ENCODE peak calls at places on chromosomes 1 and 21, in five cellular contexts. One of them, this sample, is unnamed. For H3K27me3 and H3K4me1, the result is how much of the 10 kb centered on the place peaks cover.

GRCh38 chr1:192513697-192514096 is 61.9 kb upstream of the RGS1 start:
- DNase-seq in transverse colon: no peak
- DNase-seq in IMR-90: no peak
- DNase-seq in GM23248: no peak
- DNase-seq in SJSA1: no peak
- DNase-seq in this sample: no peak

GRCh38 chr1:199780948-199781347 is 246.6 kb upstream of the NR5A2 start:
- DNase-seq in transverse colon: no peak
- DNase-seq in GM23248: peak
- DNase-seq in IMR-90: peak
- DNase-seq in SJSA1: peak
- DNase-seq in this sample: no peak

GRCh38 chr1:44849575-44850132 is 6.6 kb upstream of the PTCH2 start:
- DNase-seq in SJSA1: peak
- DNase-seq in IMR-90: peak
- DNase-seq in transverse colon: no peak
- DNase-seq in GM23248: no peak
- DNase-seq in this sample: no peak

GRCh38 chr21:45521241-45521640 is 21.0 kb downstream of the SLC19A1 start:
- DNase-seq in SJSA1: no peak
- DNase-seq in transverse colon: no peak
- DNase-seq in GM23248: no peak
- DNase-seq in IMR-90: no peak
- DNase-seq in this sample: no peak

GRCh38 chr1:43348343-43348808 is 10.4 kb upstream of the CDC20 start:
- DNase-seq in transverse colon: no peak
- DNase-seq in IMR-90: no peak
- DNase-seq in GM23248: no peak
- DNase-seq in SJSA1: no peak
- DNase-seq in this sample: no peak

GRCh38 chr1:154418062-154418897 is 13.1 kb downstream of the IL6R start:
- DNase-seq in transverse colon: peak
- DNase-seq in GM23248: no peak
- DNase-seq in SJSA1: no peak
- DNase-seq in IMR-90: no peak
- DNase-seq in this sample: peak

GRCh38 chr1:29549001-29549400 is 312.7 kb downstream of the PTPRU start:
- DNase-seq in SJSA1: no peak
- DNase-seq in transverse colon: no peak
- DNase-seq in IMR-90: no peak
- DNase-seq in GM23248: no peak
- DNase-seq in this sample: no peak

GRCh38 chr21:13827201-13827600 is 217.6 kb downstream of the POTED start:
- DNase-seq in SJSA1: no peak
- DNase-seq in GM23248: no peak
- DNase-seq in IMR-90: no peak
- DNase-seq in transverse colon: no peak
- DNase-seq in this sample: no peak

GRCh38 chr21:29189358-29189757 is 58.9 kb downstream of the MAP3K7CL start:
- DNase-seq in IMR-90: peak
- DNase-seq in SJSA1: no peak
- DNase-seq in GM23248: peak
- DNase-seq in transverse colon: no peak
- DNase-seq in this sample: no peak

GRCh38 chr21:34534522-34534921 is 22.5 kb upstream of the KCNE1 start:
- DNase-seq in IMR-90: no peak
- DNase-seq in SJSA1: peak
- DNase-seq in transverse colon: no peak
- DNase-seq in GM23248: peak
- DNase-seq in this sample: no peak

GRCh38 chr21:29102791-29103257 is 27.6 kb upstream of the MAP3K7CL start:
- DNase-seq in GM23248: no peak
- DNase-seq in SJSA1: no peak
- DNase-seq in IMR-90: peak
- DNase-seq in transverse colon: no peak
- DNase-seq in this sample: no peak

GRCh38 chr1:168360151-168360550 is 79.5 kb downstream of the TBX19 start:
- DNase-seq in IMR-90: no peak
- DNase-seq in GM23248: peak
- DNase-seq in SJSA1: no peak
- DNase-seq in transverse colon: no peak
- DNase-seq in this sample: no peak

GRCh38 chr1:201719812-201720521 is 109.0 kb upstream of the IPO9 start:
- DNase-seq in SJSA1: no peak
- DNase-seq in transverse colon: peak
- DNase-seq in IMR-90: peak
- DNase-seq in GM23248: peak
- DNase-seq in this sample: peak

GRCh38 chr1:211680752-211681327 is 5.4 kb upstream of the NEK2 start:
- DNase-seq in IMR-90: peak
- DNase-seq in transverse colon: peak
- DNase-seq in GM23248: peak
- DNase-seq in SJSA1: peak
- DNase-seq in this sample: peak

GRCh38 chr1:9101510-9102146 is 27.3 kb downstream of the GPR157 start:
- DNase-seq in SJSA1: peak
- DNase-seq in IMR-90: peak
- DNase-seq in transverse colon: peak
- DNase-seq in GM23248: peak
- DNase-seq in this sample: no peak

GRCh38 chr1:110056776-110057175 is 13.7 kb downstream of the ALX3 start:
- DNase-seq in SJSA1: no peak
- DNase-seq in transverse colon: peak
- DNase-seq in IMR-90: peak
- DNase-seq in GM23248: peak
- DNase-seq in this sample: peak

GRCh38 chr1:15797614-15798390 is 9.6 kb downstream of the UQCRHL start:
- DNase-seq in IMR-90: peak
- DNase-seq in GM23248: peak
- DNase-seq in transverse colon: no peak
- DNase-seq in SJSA1: peak
- DNase-seq in this sample: no peak

GRCh38 chr1:203289281-203289981 is 15.9 kb upstream of the BTG2 start:
- DNase-seq in transverse colon: peak
- DNase-seq in SJSA1: no peak
- DNase-seq in GM23248: no peak
- DNase-seq in IMR-90: no peak
- DNase-seq in this sample: peak

GRCh38 chr1:42380617-42381423 is at the start of gene RIMKLA:
- DNase-seq in IMR-90: peak
- DNase-seq in GM23248: peak
- DNase-seq in transverse colon: peak
- DNase-seq in SJSA1: no peak
- DNase-seq in this sample: peak

GRCh38 chr1:19009882-19010321 is 53.4 kb upstream of the IFFO2 start:
- DNase-seq in GM23248: peak
- DNase-seq in IMR-90: peak
- DNase-seq in transverse colon: no peak
- DNase-seq in SJSA1: peak
- DNase-seq in this sample: no peak

GRCh38 chr1:12636098-12636950 is 7.6 kb upstream of the AADACL4 start:
- DNase-seq in transverse colon: no peak
- DNase-seq in IMR-90: peak
- DNase-seq in SJSA1: peak
- DNase-seq in GM23248: peak
- DNase-seq in this sample: peak

GRCh38 chr1:33092438-33092837 is 11.5 kb downstream of the AZIN2 start:
- DNase-seq in transverse colon: no peak
- DNase-seq in GM23248: no peak
- DNase-seq in SJSA1: no peak
- DNase-seq in IMR-90: no peak
- DNase-seq in this sample: no peak

GRCh38 chr1:178886551-178886950 is 15.7 kb upstream of the ANGPTL1 start:
- DNase-seq in GM23248: no peak
- DNase-seq in IMR-90: no peak
- DNase-seq in transverse colon: no peak
- DNase-seq in SJSA1: no peak
- DNase-seq in this sample: no peak

GRCh38 chr1:157043685-157044084 is 1.9 kb downstream of the ARHGEF11 start:
- DNase-seq in GM23248: peak
- DNase-seq in IMR-90: no peak
- DNase-seq in SJSA1: no peak
- DNase-seq in transverse colon: no peak
- DNase-seq in this sample: no peak

GRCh38 chr1:157047064-157047410 is 1.5 kb upstream of the ARHGEF11 start:
- DNase-seq in SJSA1: no peak
- DNase-seq in GM23248: peak
- DNase-seq in IMR-90: no peak
- DNase-seq in transverse colon: no peak
- DNase-seq in this sample: no peak

GRCh38 chr1:157045251-157046218 is at the start of gene ARHGEF11:
- DNase-seq in SJSA1: peak
- DNase-seq in GM23248: peak
- DNase-seq in IMR-90: peak
- DNase-seq in transverse colon: peak
- DNase-seq in this sample: peak

GRCh38 chr1:157042852-157043251 is 2.7 kb downstream of the ARHGEF11 start:
- DNase-seq in transverse colon: no peak
- DNase-seq in SJSA1: no peak
- DNase-seq in IMR-90: no peak
- DNase-seq in GM23248: peak
- DNase-seq in this sample: no peak

DNA sequence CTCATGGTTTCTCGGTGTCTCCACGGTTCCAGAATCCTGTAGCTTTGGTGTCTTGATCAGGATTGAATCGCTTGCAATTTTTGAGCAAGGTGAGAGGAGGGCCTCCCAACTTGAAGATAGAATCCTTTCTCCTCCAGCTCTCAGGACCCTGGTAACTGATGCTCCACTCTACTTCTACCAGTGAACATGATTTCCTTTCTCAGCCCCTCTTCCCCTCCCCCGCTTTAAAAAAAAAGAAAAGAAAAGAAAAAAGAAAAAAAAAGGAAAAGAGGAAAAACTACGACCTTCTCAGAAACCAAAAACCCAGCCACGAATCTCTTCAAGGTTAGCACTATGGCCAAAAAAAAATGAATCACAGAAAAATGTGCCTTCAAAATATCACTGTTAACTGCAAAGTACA is 1.2 kb downstream of the ARHGEF11 start:
- DNase-seq in transverse colon: no peak
- DNase-seq in SJSA1: no peak
- DNase-seq in GM23248: peak
- DNase-seq in IMR-90: no peak
- DNase-seq in this sample: no peak
- H3K27ac ChIP-seq in transverse colon: peak
- H3K27ac ChIP-seq in SJSA1: no peak
- H3K27ac ChIP-seq in GM23248: peak
- H3K27ac ChIP-seq in IMR-90: no peak
- H3K27ac ChIP-seq in this sample: no peak

GRCh38 chr1:22143065-22143514 is at the start of gene WNT4:
- DNase-seq in IMR-90: no peak
- DNase-seq in transverse colon: peak
- DNase-seq in GM23248: peak
- DNase-seq in SJSA1: no peak
- DNase-seq in this sample: no peak
- H3K27me3 ChIP-seq in IMR-90: half or more
- H3K27me3 ChIP-seq in transverse colon: half or more
- H3K27me3 ChIP-seq in GM23248: under half
- H3K27me3 ChIP-seq in SJSA1: half or more
- H3K27me3 ChIP-seq in this sample: under half

DNA sequence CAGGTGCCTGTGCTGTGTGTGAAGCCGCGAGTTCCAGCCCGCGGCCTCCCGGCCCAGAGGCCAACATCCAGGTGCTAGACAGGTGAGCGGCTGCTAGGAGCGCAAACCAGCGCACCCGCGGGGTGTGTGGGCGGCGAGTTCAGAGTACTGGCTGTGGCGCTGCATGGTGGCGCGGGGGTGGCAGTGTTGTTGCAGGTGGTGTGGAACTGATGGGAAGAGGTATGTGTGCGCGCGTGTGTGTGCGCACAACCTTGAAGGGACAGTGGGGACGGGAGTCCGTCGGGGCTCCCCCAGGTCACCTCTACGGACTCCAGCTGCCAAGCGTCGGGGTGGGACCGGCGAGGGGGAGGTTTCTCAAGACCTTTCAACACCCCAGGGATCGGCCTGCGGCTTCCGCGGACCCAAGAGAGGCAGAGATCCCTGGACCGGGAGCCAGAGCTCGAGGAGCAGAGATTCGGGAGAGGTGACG is 433 bp upstream of the DMBX1 start:
- DNase-seq in GM23248: no peak
- DNase-seq in IMR-90: no peak
- DNase-seq in SJSA1: no peak
- DNase-seq in transverse colon: peak
- DNase-seq in this sample: no peak
- H3K4me1 ChIP-seq in GM23248: under half
- H3K4me1 ChIP-seq in IMR-90: under half
- H3K4me1 ChIP-seq in SJSA1: under half
- H3K4me1 ChIP-seq in transverse colon: under half
- H3K4me1 ChIP-seq in this sample: under half

GRCh38 chr21:46599251-46599572 is 5.7 kb downstream of the S100B start:
- DNase-seq in transverse colon: no peak
- DNase-seq in SJSA1: peak
- DNase-seq in IMR-90: peak
- DNase-seq in GM23248: peak
- DNase-seq in this sample: no peak
- H3K27ac ChIP-seq in transverse colon: no peak
- H3K27ac ChIP-seq in SJSA1: peak
- H3K27ac ChIP-seq in IMR-90: no peak
- H3K27ac ChIP-seq in GM23248: peak
- H3K27ac ChIP-seq in this sample: no peak

DNA sequence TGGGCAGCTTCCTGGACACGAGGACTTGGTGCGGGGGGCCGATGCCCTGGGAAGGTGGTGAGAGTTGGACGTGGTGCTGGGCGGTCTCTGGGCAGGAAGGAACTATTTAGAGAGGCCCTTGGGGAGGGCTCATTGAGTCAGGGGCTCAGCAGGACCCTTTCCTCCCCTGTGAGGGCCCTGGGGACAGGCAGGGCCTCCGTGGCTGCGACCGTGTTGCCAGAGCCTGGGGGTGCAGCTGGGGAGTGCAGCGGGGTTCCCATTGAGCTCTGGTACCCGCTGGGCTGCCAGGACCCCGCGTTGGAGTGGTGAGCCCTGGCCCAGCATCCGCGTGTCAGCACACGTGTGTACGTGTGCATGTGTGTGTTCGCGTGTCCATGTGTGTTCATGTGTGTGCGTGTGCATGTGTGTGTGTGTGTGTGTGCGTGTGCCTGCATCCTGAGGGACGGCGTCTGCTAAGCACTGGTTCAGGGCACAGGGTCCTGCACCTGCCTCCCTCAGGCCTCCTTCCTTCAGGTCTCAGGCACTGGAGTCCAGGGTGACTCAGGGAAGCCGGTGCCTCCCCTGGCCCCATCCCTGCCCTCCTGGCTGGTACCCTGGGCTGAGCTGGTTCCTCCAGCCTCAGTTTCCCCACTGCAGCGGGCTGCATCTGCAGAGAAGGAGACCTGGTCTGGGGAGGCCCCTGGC is 10.7 kb downstream of the RNF223 start:
- DNase-seq in transverse colon: no peak
- DNase-seq in SJSA1: no peak
- DNase-seq in IMR-90: no peak
- DNase-seq in GM23248: no peak
- DNase-seq in this sample: no peak
- H3K27me3 ChIP-seq in transverse colon: half or more
- H3K27me3 ChIP-seq in SJSA1: under half
- H3K27me3 ChIP-seq in IMR-90: under half
- H3K27me3 ChIP-seq in GM23248: under half
- H3K27me3 ChIP-seq in this sample: under half